ENCODE peak calls at places on chromosomes 13 and 19, in six cellular contexts. One of them, this sample, is unnamed.

GRCh38 chr19:47447470-47448359 is 24.0 kb downstream of the SLC8A2 start:
- DNase-seq in activated CD8-positive, alpha-beta memory T cell treated with anti-CD3 and anti-CD28 coated beads for 4 hours: no peak
- DNase-seq in globus pallidus: peak; percentile 16
- DNase-seq in iris pigment epithelial cell: peak; percentile 39
- DNase-seq in Daoy: peak; percentile 72
- DNase-seq in mesenchymal stem cell: peak; percentile 64
- DNase-seq in this sample: no peak

GRCh38 chr13:29948246-29948645 is 97.8 kb upstream of the UBL3 start:
- DNase-seq in mesenchymal stem cell: peak; percentile 53
- DNase-seq in activated CD8-positive, alpha-beta memory T cell treated with anti-CD3 and anti-CD28 coated beads for 4 hours: no peak
- DNase-seq in Daoy: no peak
- DNase-seq in iris pigment epithelial cell: no peak
- DNase-seq in globus pallidus: no peak
- DNase-seq in this sample: no peak

GRCh38 chr13:27775943-27776342 is 16.3 kb upstream of the GSX1 start:
- DNase-seq in Daoy: peak; percentile 28
- DNase-seq in activated CD8-positive, alpha-beta memory T cell treated with anti-CD3 and anti-CD28 coated beads for 4 hours: no peak
- DNase-seq in iris pigment epithelial cell: no peak
- DNase-seq in mesenchymal stem cell: no peak
- DNase-seq in globus pallidus: no peak
- DNase-seq in this sample: no peak

GRCh38 chr13:40589285-40590109 is 76.9 kb downstream of the FOXO1 start:
- DNase-seq in Daoy: peak; percentile 56
- DNase-seq in activated CD8-positive, alpha-beta memory T cell treated with anti-CD3 and anti-CD28 coated beads for 4 hours: no peak
- DNase-seq in mesenchymal stem cell: peak; percentile 44
- DNase-seq in iris pigment epithelial cell: peak; percentile 87
- DNase-seq in globus pallidus: peak; percentile 77
- DNase-seq in this sample: no peak

GRCh38 chr13:42174344-42175162 is 97.4 kb upstream of the AKAP11 start:
- DNase-seq in globus pallidus: no peak
- DNase-seq in iris pigment epithelial cell: peak; percentile 85
- DNase-seq in activated CD8-positive, alpha-beta memory T cell treated with anti-CD3 and anti-CD28 coated beads for 4 hours: no peak
- DNase-seq in mesenchymal stem cell: peak; percentile 86
- DNase-seq in Daoy: no peak
- DNase-seq in this sample: no peak

GRCh38 chr13:80527400-80527799 is 186.5 kb upstream of the SPRY2 start:
- DNase-seq in iris pigment epithelial cell: no peak
- DNase-seq in globus pallidus: no peak
- DNase-seq in mesenchymal stem cell: no peak
- DNase-seq in activated CD8-positive, alpha-beta memory T cell treated with anti-CD3 and anti-CD28 coated beads for 4 hours: no peak
- DNase-seq in Daoy: no peak
- DNase-seq in this sample: no peak

GRCh38 chr19:45187421-45188100 is 9.0 kb downstream of the BLOC1S3 start:
- DNase-seq in Daoy: no peak
- DNase-seq in activated CD8-positive, alpha-beta memory T cell treated with anti-CD3 and anti-CD28 coated beads for 4 hours: no peak
- DNase-seq in mesenchymal stem cell: no peak
- DNase-seq in globus pallidus: no peak
- DNase-seq in iris pigment epithelial cell: no peak
- DNase-seq in this sample: no peak

GRCh38 chr13:66887088-66887487 is 343.0 kb downstream of the PCDH9 start:
- DNase-seq in iris pigment epithelial cell: peak; percentile 21
- DNase-seq in activated CD8-positive, alpha-beta memory T cell treated with anti-CD3 and anti-CD28 coated beads for 4 hours: no peak
- DNase-seq in Daoy: no peak
- DNase-seq in mesenchymal stem cell: no peak
- DNase-seq in globus pallidus: peak; percentile 82
- DNase-seq in this sample: no peak

GRCh38 chr13:66803759-66804456 is 426.2 kb downstream of the PCDH9 start:
- DNase-seq in Daoy: no peak
- DNase-seq in mesenchymal stem cell: peak; percentile 50
- DNase-seq in globus pallidus: no peak
- DNase-seq in iris pigment epithelial cell: peak; percentile 12
- DNase-seq in activated CD8-positive, alpha-beta memory T cell treated with anti-CD3 and anti-CD28 coated beads for 4 hours: no peak
- DNase-seq in this sample: no peak

GRCh38 chr19:8699908-8700307 is 1.3 kb upstream of the ACTL9 start:
- DNase-seq in activated CD8-positive, alpha-beta memory T cell treated with anti-CD3 and anti-CD28 coated beads for 4 hours: no peak
- DNase-seq in mesenchymal stem cell: no peak
- DNase-seq in Daoy: no peak
- DNase-seq in iris pigment epithelial cell: no peak
- DNase-seq in globus pallidus: no peak
- DNase-seq in this sample: no peak

GRCh38 chr13:19959831-19960672 is 1.5 kb downstream of the ZMYM2 start:
- DNase-seq in mesenchymal stem cell: peak; percentile 95
- DNase-seq in activated CD8-positive, alpha-beta memory T cell treated with anti-CD3 and anti-CD28 coated beads for 4 hours: peak; percentile 80
- DNase-seq in Daoy: peak; percentile 88
- DNase-seq in globus pallidus: peak; percentile 94
- DNase-seq in iris pigment epithelial cell: peak; percentile 92
- DNase-seq in this sample: peak; percentile 61

GRCh38 chr13:55439450-55439849 is 1701.3 kb upstream of the PRR20A start:
- DNase-seq in globus pallidus: no peak
- DNase-seq in mesenchymal stem cell: peak; percentile 61
- DNase-seq in activated CD8-positive, alpha-beta memory T cell treated with anti-CD3 and anti-CD28 coated beads for 4 hours: no peak
- DNase-seq in Daoy: no peak
- DNase-seq in iris pigment epithelial cell: no peak
- DNase-seq in this sample: no peak

GRCh38 chr19:44927746-44928145 is 13.3 kb downstream of the APOC1 start:
- DNase-seq in globus pallidus: no peak
- DNase-seq in iris pigment epithelial cell: peak; percentile 60
- DNase-seq in mesenchymal stem cell: peak; percentile 45
- DNase-seq in Daoy: peak; percentile 86
- DNase-seq in activated CD8-positive, alpha-beta memory T cell treated with anti-CD3 and anti-CD28 coated beads for 4 hours: no peak
- DNase-seq in this sample: no peak